ENCODE peak calls at places on chromosomes 12 and 14, in six cellular contexts. H, Y, I, X, W and M are unnamed samples.

GRCh38 chr14:99361596-99362220 is 89.7 kb upstream of the BCL11B start:
- DNase-seq in I (no peak), W (no peak), H (no peak), X (no peak), Y (no peak), M (no peak)

GRCh38 chr14:56102901-56103409 is 15.3 kb upstream of the PELI2 start:
- DNase-seq in X (no peak), I (no peak), Y (no peak), H (no peak), W (no peak), M (no peak)

GRCh38 chr12:68951652-68952051 is 18.7 kb upstream of the CPM start:
- DNase-seq in I (no peak), Y (peak), X (no peak), W (no peak), H (no peak), M (no peak)

GRCh38 chr14:99860219-99860618 is 67.0 kb downstream of the EML1 start:
- DNase-seq in I (no peak), W (no peak), Y (no peak), X (no peak), H (no peak), M (no peak)

GRCh38 chr12:124487834-124488165 is 79.6 kb downstream of the NCOR2 start:
- DNase-seq in X (no peak), W (no peak), Y (no peak), H (no peak), I (no peak), M (no peak)

GRCh38 chr12:125983094-125983783 is 918.0 kb downstream of the AACS start:
- DNase-seq in H (no peak), Y (peak), W (no peak), I (no peak), X (peak), M (peak)

GRCh38 chr12:91877022-91877421 is 268.6 kb downstream of the BTG1 start:
- DNase-seq in I (peak), Y (peak), H (peak), W (peak), X (no peak), M (peak)

GRCh38 chr14:104316121-104316722 is 177.8 kb downstream of the KIF26A start:
- DNase-seq in Y (no peak), I (no peak), H (no peak), X (no peak), W (no peak), M (no peak)

GRCh38 chr12:128009108-128009507 is 257.9 kb upstream of the TMEM132C start:
- DNase-seq in I (no peak), W (no peak), X (no peak), Y (no peak), H (no peak), M (no peak)

GRCh38 chr12:94689002-94689645 is 38.8 kb upstream of the TMCC3 start:
- DNase-seq in H (peak), X (no peak), Y (no peak), I (no peak), W (no peak), M (no peak)

GRCh38 chr12:74791365-74791764 is 253.7 kb downstream of the ATXN7L3B start:
- DNase-seq in H (no peak), I (no peak), Y (no peak), W (no peak), X (no peak), M (no peak)

GRCh38 chr14:99094901-99095300 is 177.1 kb downstream of the BCL11B start:
- DNase-seq in H (no peak), I (no peak), X (no peak), Y (no peak), W (no peak), M (no peak)

GRCh38 chr12:19382563-19382962 is 56.7 kb upstream of the AEBP2 start:
- DNase-seq in H (no peak), X (no peak), I (no peak), Y (no peak), W (no peak), M (no peak)

GRCh38 chr14:29421156-29421728 is 506.4 kb downstream of the PRKD1 start:
- DNase-seq in H (no peak), I (no peak), Y (no peak), W (no peak), X (no peak), M (no peak)

GRCh38 chr14:56949828-56950227 is 139.5 kb upstream of the OTX2 start:
- DNase-seq in H (no peak), W (no peak), X (peak), Y (no peak), I (no peak), M (no peak)

GRCh38 chr14:61153436-61153835 is 127.7 kb downstream of the TMEM30B start:
- DNase-seq in Y (no peak), H (no peak), I (no peak), X (no peak), W (peak), M (no peak)

GRCh38 chr14:104289485-104289884 is 151.1 kb downstream of the KIF26A start:
- DNase-seq in I (no peak), H (no peak), Y (no peak), X (no peak), W (no peak), M (no peak)

GRCh38 chr14:75231320-75231719 is 47.3 kb upstream of the FOS start:
- DNase-seq in X (no peak), W (no peak), I (no peak), Y (no peak), H (no peak), M (no peak)

GRCh38 chr14:75232597-75232996 is 46.0 kb upstream of the FOS start:
- DNase-seq in X (no peak), I (no peak), W (no peak), Y (no peak), H (no peak), M (peak)

GRCh38 chr14:75226755-75227544 is 50.5 kb upstream of the TMED10 start:
- DNase-seq in X (no peak), Y (no peak), I (no peak), H (no peak), W (no peak), M (peak)

GRCh38 chr14:75229576-75229922 is 49.1 kb upstream of the FOS start:
- DNase-seq in X (no peak), W (no peak), Y (no peak), H (no peak), I (no peak), M (no peak)

DNA sequence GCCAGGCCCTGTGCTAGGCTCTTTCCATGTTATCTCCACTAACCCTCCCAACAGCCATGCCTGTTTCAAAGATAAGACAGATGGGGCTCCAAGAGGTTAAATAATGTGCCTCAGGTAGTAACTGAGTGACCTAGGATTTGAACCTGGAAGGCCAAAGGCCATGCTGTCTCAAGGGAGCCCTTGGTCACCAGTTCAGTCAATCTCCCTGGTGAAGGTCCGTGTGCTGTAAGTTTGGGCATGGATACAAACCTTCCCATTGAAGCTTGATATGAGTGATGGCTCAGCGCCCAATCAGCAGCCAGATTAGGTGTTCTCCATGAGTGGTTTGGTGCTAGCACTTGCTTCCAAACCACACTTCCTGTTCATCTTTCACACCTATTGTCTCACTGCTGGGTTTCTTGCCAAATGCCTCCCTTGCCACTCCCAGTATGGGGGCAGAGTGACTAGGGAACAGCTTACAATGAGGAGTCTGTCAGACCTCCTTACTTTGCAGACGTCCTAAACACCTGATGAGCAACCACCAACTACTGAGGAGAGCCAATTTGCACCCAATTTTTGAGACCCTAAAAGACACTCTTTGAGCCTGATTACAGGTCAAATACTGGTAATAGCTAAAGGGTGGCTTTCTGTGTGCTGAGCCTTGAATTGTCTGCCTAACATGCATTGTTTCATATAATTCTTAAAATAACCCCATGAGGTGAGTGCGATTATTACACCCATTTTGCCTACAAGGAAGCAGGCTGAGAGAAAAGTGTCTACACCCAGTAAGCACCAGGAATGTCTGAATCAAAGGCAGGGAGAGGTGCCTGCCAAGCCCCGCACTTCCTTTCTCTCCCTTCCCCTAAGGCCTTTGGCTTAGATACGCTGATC is 48.5 kb upstream of the FOS start:
- DNase-seq in I (no peak), X (peak), W (no peak), Y (no peak), H (peak), M (peak)
- TF ChIP-seq CTCF in I (no peak), X (peak), W (no peak), Y (peak), H (no peak), M (no peak)

DNA sequence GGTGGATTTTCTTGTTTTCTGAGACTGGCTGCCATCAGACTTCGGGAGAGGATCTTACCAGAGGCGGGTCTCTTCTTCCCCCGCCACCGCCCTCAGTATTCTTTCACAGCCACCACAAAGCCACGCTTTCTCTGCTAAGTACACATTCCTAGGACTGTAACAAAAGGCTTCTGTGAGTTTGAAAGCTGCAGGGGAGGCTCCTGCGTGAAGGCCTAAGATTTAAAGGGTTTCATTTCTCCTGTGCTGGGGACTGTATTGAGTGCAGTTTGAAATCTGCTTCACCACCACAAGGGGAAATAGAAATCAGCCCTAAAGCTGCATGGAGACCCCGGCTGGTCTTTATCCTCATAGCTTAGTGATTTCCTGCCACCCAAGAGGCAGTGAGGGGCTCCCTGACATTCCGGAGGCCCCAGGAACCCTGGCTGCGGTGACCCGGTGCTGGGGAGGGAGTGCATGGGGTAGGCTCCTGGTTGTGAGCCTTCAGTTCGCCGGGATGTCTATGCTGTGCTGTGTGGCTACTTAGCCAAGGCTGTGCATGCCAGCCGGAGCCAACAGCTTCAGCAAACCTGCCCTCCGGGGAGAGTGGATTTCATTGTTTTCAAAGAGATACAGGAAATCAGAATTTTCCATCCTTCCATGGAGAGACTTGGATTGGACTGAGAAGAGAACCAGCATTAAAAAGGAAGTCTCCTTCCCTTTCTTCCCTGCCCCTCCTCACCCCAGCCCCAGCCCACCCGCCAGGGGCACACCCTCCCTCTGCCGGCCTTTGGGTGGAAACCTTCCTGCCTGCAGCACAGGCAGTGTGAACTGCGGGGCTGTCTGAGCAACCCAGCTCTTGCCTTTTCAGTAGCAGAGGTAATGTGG is 163.3 kb downstream of the ETV6 start:
- DNase-seq in I (no peak), W (no peak), X (no peak), Y (peak), H (peak), M (peak)
- TF ChIP-seq CTCF in I (no peak), W (peak), X (peak), Y (no peak), H (no peak), M (no peak)

GRCh38 chr12:2179953-2180736 is 127.4 kb downstream of the CACNA1C start:
- DNase-seq in X (peak), Y (peak), W (peak), I (peak), H (no peak), M (no peak)

GRCh38 chr12:2180737-2181082 is 127.9 kb downstream of the CACNA1C start:
- DNase-seq in X (no peak), H (no peak), I (no peak), W (no peak), Y (peak), M (no peak)

GRCh38 chr12:2185751-2186341 is 133.1 kb downstream of the CACNA1C start:
- DNase-seq in X (no peak), I (peak), H (no peak), W (no peak), Y (no peak), M (no peak)

GRCh38 chr12:2187195-2187963 is 134.6 kb downstream of the CACNA1C start:
- DNase-seq in X (no peak), H (no peak), Y (no peak), I (no peak), W (no peak), M (no peak)

GRCh38 chr12:2183556-2184541 is 131.1 kb downstream of the CACNA1C start:
- DNase-seq in Y (no peak), X (no peak), I (peak), W (peak), H (no peak), M (no peak)
- TF ChIP-seq CTCF in Y (no peak), X (peak), I (peak), W (peak), H (no peak), M (no peak)

GRCh38 chr14:77763978-77764377 is 3.0 kb upstream of the SNW1 start:
- DNase-seq in I (no peak), Y (no peak), H (no peak), W (no peak), X (no peak), M (no peak)

GRCh38 chr14:77761205-77761931 is 412 bp upstream of the SNW1 start:
- DNase-seq in I (no peak), H (no peak), W (no peak), X (no peak), Y (peak), M (peak)

GRCh38 chr14:77763316-77763715 is 2.4 kb upstream of the SNW1 start:
- DNase-seq in W (no peak), X (no peak), I (no peak), Y (no peak), H (no peak), M (no peak)

DNA sequence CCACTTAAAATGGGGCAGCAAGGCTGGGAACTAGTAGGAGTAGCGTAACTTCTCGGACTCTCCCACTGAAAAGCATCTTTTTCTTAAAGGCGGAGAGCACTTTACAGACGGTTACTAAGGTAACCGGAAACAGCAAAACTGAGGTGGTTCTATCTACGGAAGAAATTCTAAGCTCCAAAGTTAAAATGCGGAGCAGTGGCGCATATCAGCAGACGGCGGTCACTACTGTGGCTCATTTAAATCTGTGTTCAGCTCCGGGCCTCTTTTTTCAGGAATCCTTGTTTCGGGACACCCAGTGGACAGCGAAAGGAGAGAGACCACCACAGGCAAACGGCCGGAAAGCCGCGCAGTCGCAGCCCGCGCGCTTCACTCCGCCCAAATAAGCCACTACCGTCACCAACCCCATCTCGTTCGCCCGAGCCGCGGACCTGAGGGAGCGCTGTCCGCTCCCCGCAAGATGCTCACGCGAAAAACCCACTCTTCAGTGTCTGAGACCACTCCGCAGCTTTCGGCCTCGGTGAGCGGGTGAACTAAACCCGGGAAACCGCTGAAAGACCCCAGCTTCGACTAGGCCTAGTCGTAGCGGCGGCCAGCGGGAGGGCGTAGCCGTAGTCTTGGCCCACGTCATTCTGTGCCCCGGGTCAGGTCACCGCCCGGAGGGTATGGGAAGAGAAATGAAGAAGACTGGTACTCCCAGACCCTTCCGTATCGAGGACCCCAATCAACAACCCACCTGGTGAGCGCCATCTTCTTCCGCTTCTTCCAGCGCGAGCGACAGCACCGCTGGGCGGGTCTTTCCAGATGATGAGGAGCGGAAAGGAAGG is at the start of gene SNW1:
- DNase-seq in H (peak), Y (peak), I (peak), X (peak), W (peak), M (peak)
- TF ChIP-seq CTCF in H (no peak), Y (no peak), I (no peak), X (no peak), W (no peak), M (no peak)

GRCh38 chr12:54285150-54286041 is 4.9 kb downstream of the HNRNPA1 start:
- DNase-seq in X (no peak), W (no peak), Y (no peak), H (no peak), I (no peak), M (no peak)
- TF ChIP-seq CTCF in X (peak), W (no peak), Y (no peak), H (peak), I (no peak), M (peak)

GRCh38 chr12:228846-229200 is 14.9 kb upstream of the SLC6A12 start:
- DNase-seq in X (no peak), H (no peak), Y (no peak), W (no peak), I (no peak), M (no peak)

GRCh38 chr12:233615-233968 is 19.6 kb upstream of the SLC6A12 start:
- DNase-seq in X (no peak), W (no peak), I (no peak), H (no peak), Y (no peak), M (no peak)

GRCh38 chr12:229441-230191 is 15.7 kb upstream of the SLC6A12 start:
- DNase-seq in I (no peak), H (no peak), X (no peak), Y (no peak), W (no peak), M (no peak)

GRCh38 chr12:232731-233614 is 19.0 kb upstream of the SLC6A12 start:
- DNase-seq in I (no peak), H (no peak), W (no peak), Y (no peak), X (no peak), M (no peak)

DNA sequence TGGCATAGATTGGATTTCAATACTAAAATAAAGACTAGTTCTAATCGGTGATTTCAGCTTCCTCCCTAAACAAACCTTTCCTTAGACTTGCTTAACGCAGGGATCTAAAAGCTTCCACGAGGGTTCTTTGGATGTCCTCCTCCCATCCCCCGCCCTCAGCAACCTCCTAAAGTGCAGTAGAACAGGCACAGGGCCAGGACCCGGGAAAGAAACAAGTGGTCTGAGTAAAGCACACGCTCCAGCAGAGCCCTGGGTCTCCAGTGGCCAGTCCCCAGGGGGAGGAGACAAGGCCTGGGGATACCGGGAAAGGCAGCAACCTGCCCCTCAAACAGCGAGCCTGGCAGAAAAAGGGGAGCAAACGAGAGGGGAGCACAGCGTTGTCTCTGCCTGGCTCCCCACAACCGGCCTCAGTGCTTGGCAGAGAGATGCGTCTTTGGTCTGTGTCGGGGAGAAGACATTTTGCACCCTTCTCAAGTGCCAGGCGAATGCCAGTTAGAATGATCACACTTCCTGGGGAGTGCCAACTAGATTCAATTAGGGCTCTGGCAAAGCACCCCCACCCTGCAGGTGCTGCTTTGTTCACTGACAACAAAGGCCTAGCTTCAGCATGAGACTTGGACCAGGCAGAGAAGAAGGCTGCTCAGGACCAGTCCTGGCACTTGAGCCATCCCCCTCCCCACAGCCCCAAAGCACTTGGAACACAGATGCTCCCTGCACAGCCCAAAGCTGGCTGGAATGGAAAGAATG is 17.1 kb upstream of the SLC6A12 start:
- DNase-seq in I (no peak), X (no peak), H (no peak), W (no peak), Y (no peak), M (no peak)
- TF ChIP-seq CTCF in I (no peak), X (no peak), H (no peak), W (no peak), Y (no peak), M (no peak)

GRCh38 chr12:46825526-46826414 is at the start of gene SLC38A4:
- DNase-seq in H (no peak), X (peak), W (no peak), Y (peak), I (peak), M (no peak)
- TF ChIP-seq CTCF in H (no peak), X (no peak), W (peak), Y (no peak), I (peak), M (no peak)